ENCODE peak calls at places on chromosomes 5 and 9, in ten cellular contexts. V is MV-4-11, B is H4, A is NCI-H2029, G is lung, N is GM18507, D is HT1080, H is HTR-8/SVneo, J is pulmonary artery endothelial cell, P is epithelial cell of esophagus. C is an unnamed sample.

GRCh38 chr5:76608833-76609232 is 14.4 kb downstream of the F2RL2 start:
- DNase-seq in H (no peak), J (peak), V (peak), N (no peak), G (no peak), P (peak), D (peak), B (peak), A (no peak), C (no peak)

GRCh38 chr5:53779541-53779981 is 219.1 kb downstream of the NDUFS4 start:
- DNase-seq in P (peak), G (no peak), A (peak), H (peak), D (peak), V (peak), N (no peak), J (peak), B (peak), C (no peak)

GRCh38 chr5:8176101-8176693 is 307.2 kb downstream of the MTRR start:
- DNase-seq in V (peak), D (no peak), G (no peak), A (no peak), B (no peak), P (peak), H (no peak), J (no peak), N (no peak), C (no peak)

GRCh38 chr5:2276101-2276500 is 393.4 kb upstream of the IRX4 start:
- DNase-seq in P (no peak), N (no peak), G (no peak), A (no peak), V (no peak), H (no peak), J (no peak), D (no peak), B (no peak), C (no peak)

GRCh38 chr9:117687532-117687931 is 16.7 kb upstream of the TLR4 start:
- DNase-seq in G (no peak), D (no peak), H (no peak), A (no peak), P (no peak), J (no peak), N (no peak), V (no peak), B (no peak), C (peak)

GRCh38 chr9:69548676-69549075 is 123.5 kb downstream of the APBA1 start:
- DNase-seq in H (no peak), D (no peak), V (no peak), B (no peak), N (no peak), A (no peak), P (no peak), G (no peak), J (no peak), C (no peak)

GRCh38 chr5:77101298-77101697 is 14.2 kb upstream of the ZBED3 start:
- DNase-seq in P (peak), J (no peak), H (peak), N (no peak), B (no peak), A (no peak), D (peak), G (no peak), V (no peak), C (no peak)

GRCh38 chr9:113523421-113524141 is 60.1 kb downstream of the RGS3 start:
- DNase-seq in D (peak), H (no peak), V (peak), P (no peak), B (no peak), A (no peak), N (peak), G (peak), J (no peak), C (peak)

GRCh38 chr9:119167267-119167666 is 202.0 kb downstream of the BRINP1 start:
- DNase-seq in G (no peak), J (no peak), V (no peak), B (no peak), A (no peak), P (no peak), H (no peak), D (no peak), N (no peak), C (no peak)

GRCh38 chr5:165457854-165458481 is 1952.5 kb downstream of the MAT2B start:
- DNase-seq in D (peak), B (peak), J (no peak), V (peak), A (no peak), G (no peak), H (peak), N (no peak), P (peak), C (peak)

GRCh38 chr5:178997191-178997590 is 2.1 kb upstream of the GRM6 start:
- DNase-seq in D (no peak), A (no peak), B (no peak), J (no peak), G (no peak), P (no peak), N (no peak), H (no peak), V (no peak), C (no peak)

GRCh38 chr9:34072410-34072809 is 23.7 kb upstream of the UBAP2 start:
- DNase-seq in J (no peak), V (no peak), A (no peak), H (peak), D (no peak), P (peak), B (no peak), N (no peak), G (peak), C (no peak)

GRCh38 chr5:95841914-95842812 is 19.6 kb upstream of the GLRX start:
- DNase-seq in N (no peak), B (peak), P (peak), G (peak), A (no peak), H (no peak), J (no peak), V (no peak), D (peak), C (no peak)

GRCh38 chr5:180631549-180632392 is 17.6 kb downstream of the FLT4 start:
- DNase-seq in G (no peak), H (no peak), D (no peak), J (no peak), B (no peak), V (no peak), P (no peak), A (no peak), N (no peak), C (no peak)

GRCh38 chr5:31408814-31409213 is 123.1 kb downstream of the DROSHA start:
- DNase-seq in J (no peak), B (peak), N (no peak), P (peak), V (no peak), A (no peak), H (peak), G (no peak), D (peak), C (no peak)

GRCh38 chr5:132010645-132011560 is 555 bp downstream of the ACSL6 start:
- DNase-seq in H (no peak), D (no peak), J (no peak), V (no peak), P (no peak), N (no peak), A (no peak), B (no peak), G (no peak), C (no peak)

GRCh38 chr9:15480028-15480427 is 30.7 kb downstream of the PSIP1 start:
- DNase-seq in J (no peak), V (no peak), A (no peak), G (no peak), N (no peak), B (no peak), H (no peak), D (no peak), P (no peak), C (no peak)

GRCh38 chr5:83265318-83265717 is 188.0 kb downstream of the XRCC4 start:
- DNase-seq in A (peak), V (no peak), G (no peak), P (no peak), N (no peak), D (no peak), H (no peak), J (no peak), B (peak), C (peak)

GRCh38 chr5:14675309-14675708 is 10.8 kb downstream of the OTULIN start:
- DNase-seq in B (no peak), H (no peak), A (no peak), P (no peak), G (no peak), N (no peak), V (no peak), D (no peak), J (no peak), C (no peak)

GRCh38 chr5:180643191-180643851 is 6.1 kb downstream of the FLT4 start:
- DNase-seq in P (no peak), N (no peak), B (no peak), J (no peak), H (no peak), V (no peak), G (no peak), D (no peak), A (no peak), C (no peak)

GRCh38 chr9:70257512-70257911 is 1.3 kb upstream of the SMC5 start:
- DNase-seq in B (no peak), H (no peak), J (no peak), A (no peak), G (no peak), P (no peak), D (no peak), V (no peak), N (no peak), C (no peak)

GRCh38 chr5:31962321-31962720 is 211.8 kb downstream of the GOLPH3 start:
- DNase-seq in J (no peak), A (peak), D (no peak), H (no peak), G (peak), V (no peak), N (no peak), B (no peak), P (no peak), C (no peak)

GRCh38 chr5:154318691-154319090 is 127.1 kb upstream of the SAP30L start:
- DNase-seq in G (no peak), P (no peak), J (no peak), N (no peak), A (no peak), V (no peak), B (no peak), D (no peak), H (no peak), C (no peak)

GRCh38 chr5:658103-658502 is 35.0 kb downstream of the TPPP start:
- DNase-seq in P (no peak), H (no peak), A (no peak), J (no peak), D (peak), V (no peak), B (no peak), N (no peak), G (no peak), C (no peak)

GRCh38 chr5:4720831-4721230 is 419.3 kb upstream of the ADAMTS16 start:
- DNase-seq in J (no peak), V (no peak), G (no peak), H (no peak), A (no peak), N (no peak), D (peak), P (peak), B (peak), C (no peak)

GRCh38 chr9:124792257-124792975 is 15.5 kb downstream of the OLFML2A start:
- DNase-seq in V (no peak), A (no peak), N (no peak), B (no peak), P (no peak), G (no peak), J (no peak), D (no peak), H (no peak), C (no peak)

GRCh38 chr5:1332461-1333001 is 12.4 kb downstream of the CLPTM1L start:
- DNase-seq in A (no peak), G (no peak), V (no peak), D (peak), P (no peak), H (peak), B (no peak), J (no peak), N (no peak), C (peak)

GRCh38 chr9:107712390-107712789 is 222.8 kb upstream of the KLF4 start:
- DNase-seq in G (no peak), A (no peak), D (peak), B (peak), J (no peak), P (peak), V (peak), H (peak), N (no peak), C (peak)

GRCh38 chr5:75281716-75282465 is 45.2 kb upstream of the ANKRD31 start:
- DNase-seq in B (peak), P (peak), A (no peak), V (no peak), G (no peak), N (no peak), J (no peak), H (no peak), D (peak), C (peak)

GRCh38 chr5:151104795-151105194 is 24.0 kb upstream of the TNIP1 start:
- DNase-seq in G (peak), P (peak), B (no peak), V (no peak), J (no peak), H (no peak), A (no peak), D (no peak), N (no peak), C (no peak)

C was measured in SW480.